ENCODE peak calls at places on chromosomes 7 and 10, in ten cellular contexts. V is upper lobe of right lung; J is astrocyte; H is hippocampal formation; Y is activated CD4-positive, alpha-beta T cell treated with anti-CD3 and anti-CD28 coated beads, Interleukin-2, amount 50 U/mL, for 24 hours; B is heart left ventricle; W is stimulated activated CD8-positive, alpha-beta memory T cell treated with anti-CD3 and anti-CD28 coated beads, Interleukin-4, amount 100 ng/mL, for 48 hours; K is AG08396; X is T-helper 1 cell; U is astrocyte of the spinal cord. L is an unnamed sample.

GRCh38 chr10:105681051-105681450 is 1040.0 kb downstream of the SORCS3 start:
- DNase-seq in V (no peak), J (peak), H (no peak), Y (no peak), B (no peak), W (no peak), K (no peak), X (no peak), U (no peak), L (no peak)

GRCh38 chr7:936131-937054 is 18.1 kb downstream of the ADAP1 start:
- DNase-seq in V (peak), J (peak), H (no peak), Y (no peak), B (no peak), W (peak), K (peak), X (no peak), U (peak), L (peak)

GRCh38 chr7:95427123-95427522 is 7.7 kb downstream of the PON2 start:
- DNase-seq in V (no peak), J (no peak), H (peak), Y (no peak), B (no peak), W (no peak), K (no peak), X (no peak), U (no peak), L (no peak)

GRCh38 chr7:157136372-157136771 is 2.4 kb upstream of the UBE3C start:
- DNase-seq in V (no peak), J (peak), H (no peak), Y (no peak), B (no peak), W (no peak), K (peak), X (no peak), U (peak), L (peak)

GRCh38 chr10:14779053-14779649 is 4.5 kb upstream of the FAM107B start:
- DNase-seq in V (no peak), J (peak), H (no peak), Y (no peak), B (no peak), W (no peak), K (peak), X (no peak), U (no peak), L (no peak)

GRCh38 chr7:108528183-108528712 is 2.3 kb upstream of the PNPLA8 start:
- DNase-seq in V (no peak), J (no peak), H (no peak), Y (no peak), B (no peak), W (no peak), K (no peak), X (no peak), U (no peak), L (no peak)

GRCh38 chr10:75205908-75206307 is 4.7 kb upstream of the VDAC2 start:
- DNase-seq in V (no peak), J (no peak), H (no peak), Y (no peak), B (no peak), W (no peak), K (no peak), X (no peak), U (no peak), L (no peak)

GRCh38 chr10:112475565-112476233 is 28.7 kb downstream of the VTI1A start:
- DNase-seq in V (no peak), J (no peak), H (peak), Y (no peak), B (no peak), W (no peak), K (no peak), X (no peak), U (peak), L (no peak)

GRCh38 chr10:7544203-7544602 is 122.6 kb downstream of the ITIH5 start:
- DNase-seq in V (no peak), J (no peak), H (peak), Y (no peak), B (no peak), W (no peak), K (no peak), X (no peak), U (no peak), L (no peak)

GRCh38 chr7:51589111-51589510 is 272.5 kb upstream of the COBL start:
- DNase-seq in V (no peak), J (no peak), H (no peak), Y (no peak), B (no peak), W (no peak), K (no peak), X (no peak), U (no peak), L (no peak)

GRCh38 chr10:87864497-87865059 is 1.2 kb downstream of the PTEN start:
- DNase-seq in V (no peak), J (no peak), H (no peak), Y (no peak), B (no peak), W (no peak), K (no peak), X (no peak), U (peak), L (no peak)

GRCh38 chr7:45124351-45124750 is 12.9 kb upstream of the TBRG4 start:
- DNase-seq in V (no peak), J (no peak), H (no peak), Y (no peak), B (no peak), W (no peak), K (no peak), X (no peak), U (no peak), L (no peak)

GRCh38 chr10:66349076-66349475 is 576.8 kb upstream of the LRRTM3 start:
- DNase-seq in V (no peak), J (no peak), H (no peak), Y (no peak), B (no peak), W (no peak), K (no peak), X (no peak), U (no peak), L (no peak)

GRCh38 chr10:82378146-82378545 is 503.2 kb downstream of the NRG3 start:
- DNase-seq in V (no peak), J (peak), H (no peak), Y (no peak), B (peak), W (no peak), K (peak), X (no peak), U (peak), L (no peak)

GRCh38 chr10:120507651-120508050 is 50.6 kb downstream of the PLPP4 start:
- DNase-seq in V (no peak), J (no peak), H (no peak), Y (no peak), B (no peak), W (no peak), K (no peak), X (no peak), U (no peak), L (no peak)

GRCh38 chr7:56105508-56105907 is 768 bp downstream of the CHCHD2 start:
- DNase-seq in V (no peak), J (peak), H (no peak), Y (no peak), B (no peak), W (peak), K (peak), X (no peak), U (peak), L (no peak)

GRCh38 chr7:114806590-114807167 is 115.2 kb upstream of the MDFIC start:
- DNase-seq in V (no peak), J (peak), H (no peak), Y (no peak), B (no peak), W (no peak), K (no peak), X (no peak), U (peak), L (no peak)

GRCh38 chr10:79349766-79350406 is 2.6 kb downstream of the PPIF start:
- DNase-seq in V (no peak), J (no peak), H (no peak), Y (no peak), B (no peak), W (no peak), K (no peak), X (no peak), U (no peak), L (no peak)

GRCh38 chr7:140358771-140359095 is 39.6 kb downstream of the SLC37A3 start:
- DNase-seq in V (no peak), J (no peak), H (no peak), Y (no peak), B (no peak), W (peak), K (no peak), X (no peak), U (no peak), L (no peak)

GRCh38 chr7:121304259-121304658 is 24.5 kb upstream of the WNT16 start:
- DNase-seq in V (no peak), J (no peak), H (no peak), Y (no peak), B (no peak), W (no peak), K (no peak), X (no peak), U (no peak), L (no peak)

GRCh38 chr10:103767756-103768155 is 87.6 kb downstream of the SH3PXD2A start:
- DNase-seq in V (no peak), J (no peak), H (no peak), Y (no peak), B (no peak), W (no peak), K (no peak), X (no peak), U (no peak), L (no peak)

GRCh38 chr10:113151178-113151577 is 201.1 kb downstream of the TCF7L2 start:
- DNase-seq in V (no peak), J (no peak), H (peak), Y (no peak), B (no peak), W (no peak), K (no peak), X (no peak), U (no peak), L (no peak)

GRCh38 chr7:43117025-43117424 is 4.6 kb downstream of the HECW1 start:
- DNase-seq in V (no peak), J (peak), H (no peak), Y (no peak), B (no peak), W (no peak), K (peak), X (no peak), U (peak), L (no peak)

GRCh38 chr10:132548869-132549268 is 11.3 kb downstream of the INPP5A start:
- DNase-seq in V (peak), J (no peak), H (no peak), Y (no peak), B (no peak), W (no peak), K (no peak), X (no peak), U (no peak), L (no peak)

L was measured in H54.